ENCODE peak calls at places on chromosomes 4 and X, in eight cellular contexts. H, B, F, G, K, D, X and A are unnamed samples.

GRCh38 chrX:135740683-135741149 is 27.3 kb downstream of the CT45A3 start:
- DNase-seq in H (peak), B (peak), F (peak), G (peak), K (peak), D (no peak), X (no peak), A (no peak)

GRCh38 chr4:93835929-93836328 is 7.4 kb downstream of the ATOH1 start:
- DNase-seq in H (no peak), B (no peak), F (no peak), G (no peak), K (no peak), D (no peak), X (no peak), A (no peak)

GRCh38 chrX:1466232-1466661 is 13.5 kb upstream of the ASMTL start:
- DNase-seq in H (no peak), B (no peak), F (peak), G (no peak), K (no peak), D (peak), X (no peak), A (peak)

GRCh38 chrX:153351981-153352380 is 18.0 kb downstream of the ZNF275 start:
- DNase-seq in H (no peak), B (no peak), F (no peak), G (no peak), K (no peak), D (no peak), X (no peak), A (no peak)

GRCh38 chr4:167234388-167234881 is at the start of gene SPOCK3:
- DNase-seq in H (no peak), B (peak), F (peak), G (no peak), K (peak), D (peak), X (peak), A (peak)

GRCh38 chrX:53715336-53715924 is 28.9 kb upstream of the HUWE1 start:
- DNase-seq in H (no peak), B (no peak), F (no peak), G (no peak), K (no peak), D (no peak), X (no peak), A (no peak)

GRCh38 chr4:99845708-99846469 is 29.3 kb downstream of the DAPP1 start:
- DNase-seq in H (no peak), B (no peak), F (peak), G (no peak), K (no peak), D (no peak), X (no peak), A (no peak)

GRCh38 chrX:108070891-108071290 is 20.5 kb downstream of the PSMD10 start:
- DNase-seq in H (no peak), B (no peak), F (no peak), G (no peak), K (no peak), D (no peak), X (no peak), A (no peak)

GRCh38 chrX:69154051-69154450 is 11.2 kb downstream of the PJA1 start:
- DNase-seq in H (no peak), B (no peak), F (no peak), G (no peak), K (no peak), D (no peak), X (no peak), A (peak)

GRCh38 chrX:150159537-150159936 is 203.6 kb upstream of the MAMLD1 start:
- DNase-seq in H (no peak), B (no peak), F (no peak), G (no peak), K (no peak), D (no peak), X (no peak), A (no peak)

GRCh38 chr4:181548873-181549541 is 694.2 kb upstream of the TENM3 start:
- DNase-seq in H (no peak), B (no peak), F (no peak), G (no peak), K (no peak), D (no peak), X (no peak), A (no peak)

GRCh38 chr4:169663894-169664293 is 43.5 kb downstream of the CLCN3 start:
- DNase-seq in H (no peak), B (no peak), F (no peak), G (no peak), K (no peak), D (no peak), X (no peak), A (no peak)

GRCh38 chr4:140150886-140151699 is 2.9 kb downstream of the MAML3 start:
- DNase-seq in H (peak), B (peak), F (peak), G (peak), K (peak), D (peak), X (peak), A (peak)

GRCh38 chrX:12076046-12076445 is 62.2 kb upstream of the FRMPD4 start:
- DNase-seq in H (no peak), B (no peak), F (no peak), G (no peak), K (no peak), D (no peak), X (no peak), A (no peak)

GRCh38 chrX:132802033-132802432 is 156.4 kb downstream of the HS6ST2 start:
- DNase-seq in H (no peak), B (no peak), F (no peak), G (no peak), K (no peak), D (no peak), X (no peak), A (no peak)

GRCh38 chrX:102835504-102836146 is 101.4 kb upstream of the RAB40AL start:
- DNase-seq in H (no peak), B (peak), F (peak), G (no peak), K (no peak), D (no peak), X (no peak), A (no peak)

GRCh38 chrX:105282077-105282476 is 61.6 kb upstream of the TEX13A start:
- DNase-seq in H (no peak), B (no peak), F (no peak), G (no peak), K (no peak), D (no peak), X (no peak), A (no peak)

GRCh38 chr4:1305261-1305711 is 15.6 kb downstream of the MAEA start:
- DNase-seq in H (no peak), B (no peak), F (no peak), G (no peak), K (no peak), D (no peak), X (no peak), A (no peak)

GRCh38 chr4:10738826-10739489 is 54.4 kb upstream of the CLNK start:
- DNase-seq in H (no peak), B (no peak), F (no peak), G (no peak), K (no peak), D (no peak), X (no peak), A (no peak)

GRCh38 chrX:37060999-37061398 is 52.8 kb downstream of the FAM47C start:
- DNase-seq in H (no peak), B (peak), F (peak), G (peak), K (no peak), D (no peak), X (peak), A (no peak)

GRCh38 chr4:155602351-155603140 is 64.1 kb upstream of the GUCY1A1 start:
- DNase-seq in H (no peak), B (no peak), F (no peak), G (no peak), K (no peak), D (no peak), X (no peak), A (no peak)

GRCh38 chr4:182921608-182922007 is 4.4 kb upstream of the DCTD start:
- DNase-seq in H (no peak), B (no peak), F (no peak), G (no peak), K (no peak), D (no peak), X (no peak), A (no peak)

GRCh38 chrX:1661048-1661921 is 46.4 kb downstream of the ASMT start:
- DNase-seq in H (peak), B (no peak), F (peak), G (peak), K (no peak), D (peak), X (peak), A (no peak)

GRCh38 chr4:153577053-153577452 is 107.0 kb upstream of the TLR2 start:
- DNase-seq in H (peak), B (no peak), F (no peak), G (no peak), K (no peak), D (no peak), X (no peak), A (no peak)

GRCh38 chr4:124777007-124777406 is 64.5 kb upstream of the ANKRD50 start:
- DNase-seq in H (no peak), B (no peak), F (no peak), G (no peak), K (peak), D (no peak), X (no peak), A (no peak)

GRCh38 chr4:4641661-4642180 is 99.9 kb upstream of the STX18 start:
- DNase-seq in H (no peak), B (no peak), F (no peak), G (no peak), K (no peak), D (no peak), X (peak), A (no peak)

GRCh38 chr4:78865451-78865850 is 73.8 kb downstream of the PAQR3 start:
- DNase-seq in H (no peak), B (no peak), F (no peak), G (no peak), K (no peak), D (no peak), X (no peak), A (no peak)

GRCh38 chrX:115428011-115428410 is 133.0 kb upstream of the PLS3 start:
- DNase-seq in H (no peak), B (no peak), F (no peak), G (no peak), K (no peak), D (no peak), X (no peak), A (no peak)

GRCh38 chr4:106365613-106366012 is 3.0 kb downstream of the GIMD1 start:
- DNase-seq in H (no peak), B (no peak), F (no peak), G (no peak), K (no peak), D (no peak), X (no peak), A (no peak)

GRCh38 chr4:27100713-27101112 is 240.1 kb downstream of the STIM2 start:
- DNase-seq in H (no peak), B (no peak), F (no peak), G (no peak), K (no peak), D (no peak), X (no peak), A (no peak)

GRCh38 chrX:110178179-110178865 is 139.6 kb downstream of the AMMECR1 start:
- DNase-seq in H (no peak), B (no peak), F (no peak), G (no peak), K (no peak), D (no peak), X (no peak), A (no peak)

GRCh38 chr4:126916626-126917140 is 716.1 kb upstream of the INTU start:
- DNase-seq in H (no peak), B (no peak), F (no peak), G (no peak), K (no peak), D (no peak), X (no peak), A (no peak)

GRCh38 chrX:48835524-48836329 is at the start of gene PCSK1N:
- DNase-seq in H (no peak), B (no peak), F (peak), G (no peak), K (no peak), D (no peak), X (peak), A (no peak)

GRCh38 chr4:189792819-189793618 is 147.7 kb upstream of the FRG1 start:
- DNase-seq in H (peak), B (peak), F (peak), G (peak), K (peak), D (peak), X (peak), A (no peak)

GRCh38 chr4:113881256-113881655 is 98.2 kb downstream of the ARSJ start:
- DNase-seq in H (no peak), B (no peak), F (no peak), G (no peak), K (no peak), D (no peak), X (no peak), A (no peak)

GRCh38 chr4:80462537-80463207 is 127.1 kb downstream of the CFAP299 start:
- DNase-seq in H (no peak), B (no peak), F (no peak), G (no peak), K (no peak), D (no peak), X (no peak), A (no peak)

GRCh38 chrX:24131476-24131875 is 18.1 kb upstream of the ZFX start:
- DNase-seq in H (no peak), B (no peak), F (no peak), G (no peak), K (no peak), D (no peak), X (no peak), A (no peak)
- TF ChIP-seq CTCF in H (no peak), B (no peak), F (no peak), G (no peak), K (no peak), D (no peak), X (no peak), A (no peak)

GRCh38 chr4:141283152-141283551 is 62.5 kb downstream of the ZNF330 start:
- DNase-seq in H (no peak), B (no peak), F (no peak), G (no peak), K (no peak), D (no peak), X (no peak), A (no peak)
- TF ChIP-seq CTCF in H (no peak), B (no peak), F (no peak), G (no peak), K (no peak), D (no peak), X (no peak), A (no peak)

DNA sequence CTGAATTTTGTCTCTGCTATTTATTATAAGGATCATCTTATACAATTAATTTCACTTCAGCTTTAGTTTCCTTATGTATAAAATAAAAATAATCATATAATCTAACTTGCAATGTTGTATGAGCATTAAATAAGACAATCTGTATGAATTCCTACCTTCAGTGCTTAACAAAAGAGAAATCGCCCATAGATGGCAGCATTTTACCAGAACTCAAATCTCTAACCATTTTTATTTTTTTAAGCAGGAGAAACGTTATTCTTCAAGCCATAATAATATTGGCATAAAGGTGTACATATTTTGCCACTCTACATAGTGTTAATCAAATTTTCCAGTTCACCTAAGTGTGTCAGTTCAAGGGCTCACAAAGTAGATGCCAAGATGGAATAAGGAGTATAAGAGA is 78.8 kb downstream of the TMEM47 start:
- DNase-seq in H (no peak), B (no peak), F (no peak), G (no peak), K (no peak), D (no peak), X (no peak), A (no peak)
- TF ChIP-seq CTCF in H (no peak), B (no peak), F (no peak), G (no peak), K (no peak), D (peak), X (peak), A (peak)

GRCh38 chrX:40661489-40661888 is 14.1 kb upstream of the CXorf38 start:
- DNase-seq in H (no peak), B (no peak), F (no peak), G (no peak), K (no peak), D (no peak), X (no peak), A (no peak)

GRCh38 chrX:40660381-40660780 is 13.0 kb upstream of the CXorf38 start:
- DNase-seq in H (no peak), B (no peak), F (no peak), G (no peak), K (no peak), D (no peak), X (no peak), A (no peak)

GRCh38 chrX:40663078-40663740 is 15.8 kb upstream of the CXorf38 start:
- DNase-seq in H (no peak), B (no peak), F (no peak), G (no peak), K (no peak), D (no peak), X (no peak), A (no peak)

GRCh38 chrX:40663880-40664630 is 16.7 kb upstream of the CXorf38 start:
- DNase-seq in H (no peak), B (peak), F (no peak), G (no peak), K (no peak), D (no peak), X (peak), A (no peak)
- TF ChIP-seq CTCF in H (no peak), B (no peak), F (no peak), G (peak), K (no peak), D (peak), X (no peak), A (peak)

GRCh38 chr4:110926841-110927400 is 304.0 kb upstream of the PITX2 start:
- DNase-seq in H (no peak), B (no peak), F (no peak), G (no peak), K (no peak), D (no peak), X (no peak), A (no peak)
- TF ChIP-seq CTCF in H (no peak), B (no peak), F (no peak), G (no peak), K (no peak), D (no peak), X (no peak), A (no peak)

GRCh38 chr4:39044947-39045734 is 12.9 kb upstream of the TMEM156 start:
- DNase-seq in H (no peak), B (peak), F (peak), G (no peak), K (no peak), D (peak), X (peak), A (peak)
- TF ChIP-seq CTCF in H (no peak), B (no peak), F (no peak), G (no peak), K (no peak), D (no peak), X (no peak), A (no peak)

GRCh38 chr4:144597171-144597570 is 48.8 kb upstream of the HHIP start:
- DNase-seq in H (no peak), B (no peak), F (no peak), G (no peak), K (no peak), D (no peak), X (no peak), A (no peak)
- TF ChIP-seq CTCF in H (no peak), B (no peak), F (no peak), G (no peak), K (no peak), D (no peak), X (no peak), A (no peak)

GRCh38 chrX:16208601-16209000 is 41.3 kb downstream of the MAGEB17 start:
- DNase-seq in H (no peak), B (no peak), F (no peak), G (no peak), K (no peak), D (no peak), X (no peak), A (no peak)
- TF ChIP-seq CTCF in H (no peak), B (no peak), F (no peak), G (no peak), K (no peak), D (no peak), X (no peak), A (no peak)

GRCh38 chr4:101081166-101081565 is 266.2 kb downstream of the PPP3CA start:
- DNase-seq in H (no peak), B (no peak), F (no peak), G (no peak), K (no peak), D (no peak), X (no peak), A (no peak)

GRCh38 chr4:101081695-101082369 is 265.5 kb downstream of the PPP3CA start:
- DNase-seq in H (no peak), B (no peak), F (no peak), G (no peak), K (peak), D (no peak), X (no peak), A (no peak)

GRCh38 chr4:101089168-101089567 is 258.2 kb downstream of the PPP3CA start:
- DNase-seq in H (no peak), B (peak), F (no peak), G (no peak), K (no peak), D (no peak), X (no peak), A (no peak)

GRCh38 chr4:101086801-101087586 is 260.3 kb downstream of the PPP3CA start:
- DNase-seq in H (no peak), B (peak), F (no peak), G (no peak), K (no peak), D (no peak), X (no peak), A (no peak)
- TF ChIP-seq CTCF in H (no peak), B (peak), F (no peak), G (no peak), K (no peak), D (no peak), X (no peak), A (no peak)

GRCh38 chr4:111630705-111631104 is 514.5 kb upstream of the FAM241A start:
- DNase-seq in H (no peak), B (no peak), F (no peak), G (no peak), K (no peak), D (no peak), X (no peak), A (no peak)
- TF ChIP-seq CTCF in H (no peak), B (peak), F (no peak), G (peak), K (no peak), D (peak), X (peak), A (peak)